ENCODE peak calls at places on chromosomes 13 and 19, in six cellular contexts. F, L, V, N, C and Q are unnamed samples.

GRCh38 chr19:38617764-38618589 is at the start of gene MAP4K1:
- DNase-seq in F (peak), L (peak), V (no peak), N (peak), C (peak), Q (no peak)

GRCh38 chr13:47933688-47934011 is 67.4 kb downstream of the SUCLA2 start:
- DNase-seq in F (no peak), L (no peak), V (no peak), N (no peak), C (no peak), Q (no peak)

GRCh38 chr19:30227661-30228112 is 144.5 kb upstream of the ZNF536 start:
- DNase-seq in F (peak), L (peak), V (peak), N (peak), C (peak), Q (no peak)

GRCh38 chr13:98766120-98766519 is 13.6 kb upstream of the SLC15A1 start:
- DNase-seq in F (no peak), L (no peak), V (no peak), N (no peak), C (no peak), Q (no peak)

GRCh38 chr19:3136684-3137055 is 837 bp downstream of the GNA15 start:
- DNase-seq in F (no peak), L (no peak), V (no peak), N (no peak), C (no peak), Q (no peak)

GRCh38 chr13:25733061-25733491 is 318.7 kb downstream of the SHISA2 start:
- DNase-seq in F (no peak), L (no peak), V (no peak), N (no peak), C (no peak), Q (no peak)

GRCh38 chr13:46668302-46668720 is 115.3 kb downstream of the LRCH1 start:
- DNase-seq in F (peak), L (no peak), V (no peak), N (no peak), C (no peak), Q (no peak)

GRCh38 chr19:56692496-56692895 is 20.9 kb upstream of the ZNF835 start:
- DNase-seq in F (no peak), L (no peak), V (no peak), N (no peak), C (no peak), Q (no peak)

GRCh38 chr13:76723551-76724232 is 162.5 kb downstream of the KCTD12 start:
- DNase-seq in F (no peak), L (peak), V (no peak), N (no peak), C (peak), Q (no peak)

GRCh38 chr13:44072536-44072935 is 192.8 kb downstream of the LACC1 start:
- DNase-seq in F (no peak), L (no peak), V (no peak), N (no peak), C (no peak), Q (no peak)

GRCh38 chr19:30240904-30241695 is 131.1 kb upstream of the ZNF536 start:
- DNase-seq in F (no peak), L (no peak), V (no peak), N (no peak), C (no peak), Q (no peak)

GRCh38 chr13:108827637-108828036 is 198.2 kb downstream of the MYO16 start:
- DNase-seq in F (no peak), L (no peak), V (no peak), N (no peak), C (no peak), Q (no peak)

GRCh38 chr13:109256866-109257760 is 529.3 kb downstream of the IRS2 start:
- DNase-seq in F (no peak), L (no peak), V (peak), N (no peak), C (peak), Q (no peak)

GRCh38 chr19:48325265-48325910 is at the start of gene EMP3:
- DNase-seq in F (peak), L (peak), V (peak), N (peak), C (peak), Q (peak)

GRCh38 chr13:113413898-113414282 is 39.4 kb downstream of the ADPRHL1 start:
- DNase-seq in F (peak), L (peak), V (no peak), N (peak), C (no peak), Q (peak)

GRCh38 chr13:24214528-24214927 is 54.0 kb downstream of the SPATA13 start:
- DNase-seq in F (no peak), L (no peak), V (no peak), N (no peak), C (no peak), Q (no peak)

GRCh38 chr19:7230826-7231225 is 63.4 kb downstream of the INSR start:
- DNase-seq in F (no peak), L (no peak), V (no peak), N (peak), C (no peak), Q (no peak)

GRCh38 chr13:78662467-78662866 is 3.5 kb upstream of the OBI1 start:
- DNase-seq in F (no peak), L (no peak), V (no peak), N (no peak), C (no peak), Q (no peak)

GRCh38 chr13:27622102-27622820 is 569 bp downstream of the POLR1D start:
- DNase-seq in F (no peak), L (no peak), V (peak), N (no peak), C (no peak), Q (no peak)

GRCh38 chr13:96542986-96543385 is 451.3 kb downstream of the OXGR1 start:
- DNase-seq in F (no peak), L (no peak), V (no peak), N (no peak), C (no peak), Q (no peak)

GRCh38 chr19:19051478-19052213 is 12.1 kb upstream of the SLC25A42 start:
- DNase-seq in F (no peak), L (no peak), V (no peak), N (no peak), C (peak), Q (no peak)

GRCh38 chr13:29457299-29457698 is 138.2 kb downstream of the SLC7A1 start:
- DNase-seq in F (no peak), L (no peak), V (peak), N (no peak), C (no peak), Q (no peak)

GRCh38 chr13:46951516-46951915 is 54.7 kb upstream of the HTR2A start:
- DNase-seq in F (no peak), L (no peak), V (no peak), N (no peak), C (no peak), Q (no peak)

GRCh38 chr19:19637186-19637522 is 6.3 kb downstream of the GMIP start:
- DNase-seq in F (no peak), L (no peak), V (no peak), N (no peak), C (no peak), Q (no peak)

GRCh38 chr19:52896431-52897148 is 845 bp downstream of the ZNF320 start:
- DNase-seq in F (peak), L (peak), V (no peak), N (peak), C (peak), Q (no peak)

GRCh38 chr13:30884543-30884942 is 21.5 kb upstream of the MEDAG start:
- DNase-seq in F (no peak), L (no peak), V (no peak), N (no peak), C (peak), Q (no peak)

GRCh38 chr13:75812751-75813181 is 176.6 kb downstream of the LMO7 start:
- DNase-seq in F (no peak), L (no peak), V (no peak), N (no peak), C (no peak), Q (no peak)

GRCh38 chr19:45322744-45323281 is at the start of gene CKM:
- DNase-seq in F (no peak), L (no peak), V (no peak), N (no peak), C (no peak), Q (no peak)

GRCh38 chr13:42137856-42138537 is 89.5 kb downstream of the DGKH start:
- DNase-seq in F (no peak), L (no peak), V (no peak), N (no peak), C (no peak), Q (no peak)

GRCh38 chr19:21109116-21109515 is 27.1 kb downstream of the ZNF714 start:
- DNase-seq in F (no peak), L (no peak), V (no peak), N (no peak), C (no peak), Q (no peak)

GRCh38 chr19:6724631-6725185 is 4.3 kb upstream of the C3 start:
- DNase-seq in F (no peak), L (no peak), V (no peak), N (no peak), C (no peak), Q (no peak)

GRCh38 chr13:41842029-41842428 is 118.9 kb downstream of the VWA8 start:
- DNase-seq in F (no peak), L (no peak), V (no peak), N (no peak), C (no peak), Q (no peak)

GRCh38 chr13:41614671-41615519 is 157.5 kb downstream of the RGCC start:
- DNase-seq in F (no peak), L (no peak), V (no peak), N (no peak), C (no peak), Q (no peak)

DNA sequence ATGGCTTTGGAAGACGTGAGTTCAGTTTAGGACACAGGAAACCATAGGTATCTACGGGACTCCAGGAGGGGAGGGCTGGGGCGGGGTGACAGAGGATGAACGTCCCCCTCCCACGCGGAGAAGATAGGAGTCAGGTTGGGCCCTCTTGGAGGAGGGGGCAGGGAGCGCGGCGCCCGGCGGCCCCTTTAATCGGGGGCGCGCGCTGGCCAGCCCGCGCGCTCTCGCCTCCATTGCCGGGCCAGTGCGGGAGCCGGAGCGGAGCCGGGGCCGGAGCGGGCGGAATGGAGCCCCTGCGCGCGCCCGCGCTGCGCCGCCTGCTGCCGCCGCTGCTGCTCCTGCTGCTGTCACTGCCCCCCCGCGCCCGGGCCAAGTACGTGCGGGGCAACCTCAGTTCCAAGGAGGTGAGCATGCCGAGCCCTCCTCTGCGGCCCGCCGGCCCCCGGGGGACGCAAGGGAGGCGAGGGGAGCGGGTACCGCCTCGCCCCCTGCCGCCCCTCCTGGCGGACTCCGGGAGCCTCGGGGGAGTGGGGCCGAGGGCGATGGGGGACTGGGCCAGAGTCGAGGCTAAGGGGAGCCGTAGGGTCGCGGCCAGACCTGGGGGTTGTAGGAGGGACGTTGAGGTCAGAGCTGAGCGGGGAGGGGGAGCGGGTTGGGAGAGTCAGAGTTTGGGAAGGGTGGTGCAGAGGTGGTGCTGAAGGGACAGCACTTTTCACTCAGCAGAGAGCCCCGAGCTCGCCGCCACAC is at the start of gene TMEM145:
- DNase-seq in F (no peak), L (peak), V (peak), N (no peak), C (peak), Q (no peak)
- TF ChIP-seq CTCF in F (no peak), L (no peak), V (peak), N (no peak), C (peak), Q (no peak)

DNA sequence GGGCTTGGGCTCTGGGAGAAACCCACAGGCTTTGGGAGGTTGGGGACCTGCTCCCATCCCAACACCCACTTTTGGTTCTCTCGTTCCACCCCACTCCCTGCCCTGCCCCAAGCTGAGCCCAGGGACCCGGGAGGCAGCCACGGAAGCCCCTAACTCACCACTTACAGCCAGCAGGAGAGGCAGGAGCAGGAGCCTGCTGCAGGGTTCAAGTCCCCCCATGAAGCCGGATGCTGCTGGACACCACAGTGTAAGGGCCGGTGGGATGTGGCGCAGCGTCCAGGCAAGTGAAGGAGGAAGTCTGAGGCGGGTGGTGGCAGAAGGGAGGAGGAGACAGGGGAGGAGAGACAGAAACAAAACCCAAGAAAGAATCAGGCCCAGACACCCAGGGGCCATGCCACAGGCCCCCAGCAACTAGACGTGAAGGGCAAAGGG is at the start of gene TYROBP:
- DNase-seq in F (no peak), L (no peak), V (no peak), N (peak), C (no peak), Q (no peak)
- H3K4me3 ChIP-seq in F (peak), L (no peak), V (no peak), N (peak), C (no peak), Q (peak)

GRCh38 chr19:40601061-40601973 is at the start of gene LTBP4:
- DNase-seq in F (peak), L (peak), V (no peak), N (peak), C (peak), Q (no peak)
- TF ChIP-seq CTCF in F (no peak), L (peak), V (no peak), N (peak), C (peak), Q (peak)

DNA sequence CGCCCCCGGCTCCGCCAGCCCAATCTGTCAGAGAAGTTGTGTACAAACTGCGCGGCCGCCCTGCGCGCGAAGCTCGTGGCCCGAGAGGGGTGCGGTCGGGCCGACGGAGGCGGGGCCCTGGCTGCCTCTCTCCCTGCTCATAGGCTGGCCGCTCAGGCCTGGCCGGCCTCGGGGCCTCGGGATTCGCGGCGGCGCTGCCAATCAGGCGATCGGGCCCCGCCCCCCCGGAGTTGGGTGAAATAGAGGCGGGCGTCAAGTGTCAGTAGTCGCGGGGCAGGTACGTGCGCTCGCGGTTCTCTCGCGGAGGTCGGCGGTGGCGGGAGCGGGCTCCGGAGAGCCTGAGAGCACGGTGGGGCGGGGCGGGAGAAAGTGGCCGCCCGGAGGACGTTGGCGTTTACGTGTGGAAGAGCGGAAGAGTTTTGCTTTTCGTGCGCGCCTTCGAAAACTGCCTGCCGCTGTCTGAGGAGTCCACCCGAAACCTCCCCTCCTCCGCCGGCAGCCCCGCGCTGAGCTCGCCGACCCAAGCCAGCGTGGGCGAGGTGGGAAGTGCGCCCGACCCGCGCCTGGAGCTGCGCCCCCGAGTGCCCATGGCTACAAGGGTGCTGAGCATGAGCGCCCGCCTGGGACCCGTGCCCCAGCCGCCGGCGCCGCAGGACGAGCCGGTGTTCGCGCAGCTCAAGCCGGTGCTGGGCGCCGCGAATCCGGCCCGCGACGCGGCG is at the start of gene KLF5:
- DNase-seq in F (peak), L (peak), V (peak), N (peak), C (peak), Q (peak)
- H3K4me3 ChIP-seq in F (peak), L (peak), V (peak), N (peak), C (peak), Q (peak)

GRCh38 chr13:86741762-86742285 is 929.3 kb upstream of the SLITRK5 start:
- DNase-seq in F (no peak), L (no peak), V (no peak), N (no peak), C (peak), Q (no peak)
- TF ChIP-seq CTCF in F (no peak), L (peak), V (no peak), N (no peak), C (peak), Q (no peak)

GRCh38 chr19:5103061-5103701 is 134.3 kb downstream of the KDM4B start:
- DNase-seq in F (no peak), L (no peak), V (no peak), N (no peak), C (no peak), Q (no peak)
- H3K4me3 ChIP-seq in F (no peak), L (no peak), V (no peak), N (no peak), C (no peak), Q (peak)

DNA sequence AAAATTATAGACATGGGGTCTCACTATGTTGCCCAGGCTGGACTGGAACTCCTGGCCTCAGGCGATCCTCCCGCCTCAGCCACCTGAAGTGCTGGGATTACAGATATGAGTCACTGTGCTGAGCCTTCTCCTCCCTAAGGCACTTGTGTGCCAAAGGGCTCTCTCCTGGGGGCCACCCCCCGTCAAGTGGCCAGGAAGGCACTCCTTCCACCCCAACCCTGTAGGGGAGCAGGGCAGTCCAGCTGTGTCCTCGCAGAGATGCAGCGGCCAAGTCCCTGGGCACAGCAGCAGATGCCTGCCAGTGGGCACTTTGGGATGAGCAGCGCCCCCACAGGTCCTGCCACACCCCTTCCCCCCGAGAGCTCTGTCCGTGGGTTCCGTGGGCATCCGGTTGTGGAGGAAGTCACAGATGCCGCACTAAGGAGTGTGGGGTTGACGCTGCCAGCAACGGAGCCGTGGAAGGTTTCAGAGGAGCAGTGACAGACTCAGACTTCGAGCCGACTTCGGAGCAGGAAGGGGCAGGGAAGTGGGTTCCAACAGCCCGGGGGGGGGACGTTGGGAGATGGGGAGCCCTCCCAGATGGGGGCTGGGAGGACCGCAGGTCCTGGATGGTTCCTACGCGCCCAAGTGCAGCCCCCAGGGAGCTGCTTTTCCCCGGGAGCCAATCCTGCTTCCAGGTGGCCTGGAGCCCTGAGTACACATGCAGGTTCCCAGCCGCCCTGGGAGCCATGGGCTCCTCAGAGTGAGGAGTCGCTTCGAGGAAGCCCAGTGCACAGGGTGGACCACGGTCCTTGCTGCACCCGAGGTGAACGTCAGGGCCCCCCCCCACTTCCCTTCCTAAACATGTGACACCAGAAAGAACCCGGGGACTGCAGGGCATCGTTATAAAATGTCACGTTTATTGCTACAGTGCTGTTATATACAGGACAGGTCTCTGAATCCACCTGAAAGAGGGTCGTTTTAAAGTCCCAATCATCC is 3.4 kb upstream of the UQCR11 start:
- DNase-seq in F (no peak), L (no peak), V (no peak), N (no peak), C (peak), Q (no peak)
- TF ChIP-seq CTCF in F (no peak), L (no peak), V (no peak), N (no peak), C (no peak), Q (no peak)